ENCODE peak calls at places on chromosomes 7 and 10, in five cellular contexts. One of them, this sample, is unnamed.

GRCh38 chr7:130853503-130854279 is 119.7 kb upstream of the KLF14 start:
- DNase-seq in WERI-Rb-1: no peak
- DNase-seq in cardiac fibroblast: peak
- DNase-seq in endothelial cell: no peak
- DNase-seq in OCI-LY7: no peak
- DNase-seq in this sample: no peak

GRCh38 chr7:72467237-72467636 is 55.1 kb upstream of the CALN1 start:
- DNase-seq in cardiac fibroblast: no peak
- DNase-seq in WERI-Rb-1: no peak
- DNase-seq in OCI-LY7: no peak
- DNase-seq in endothelial cell: no peak
- DNase-seq in this sample: no peak

GRCh38 chr7:716212-716611 is 10.3 kb upstream of the DNAAF5 start:
- DNase-seq in endothelial cell: no peak
- DNase-seq in OCI-LY7: no peak
- DNase-seq in cardiac fibroblast: no peak
- DNase-seq in WERI-Rb-1: no peak
- DNase-seq in this sample: no peak

GRCh38 chr7:114832906-114833595 is 88.8 kb upstream of the MDFIC start:
- DNase-seq in WERI-Rb-1: no peak
- DNase-seq in endothelial cell: no peak
- DNase-seq in cardiac fibroblast: no peak
- DNase-seq in OCI-LY7: no peak
- DNase-seq in this sample: no peak

GRCh38 chr7:71801996-71802395 is 610.1 kb downstream of the CALN1 start:
- DNase-seq in OCI-LY7: no peak
- DNase-seq in WERI-Rb-1: no peak
- DNase-seq in cardiac fibroblast: no peak
- DNase-seq in endothelial cell: no peak
- DNase-seq in this sample: no peak

GRCh38 chr7:31488562-31489203 is 25.2 kb upstream of the ITPRID1 start:
- DNase-seq in WERI-Rb-1: peak
- DNase-seq in OCI-LY7: peak
- DNase-seq in endothelial cell: peak
- DNase-seq in cardiac fibroblast: peak
- DNase-seq in this sample: peak

GRCh38 chr10:71316081-71316785 is 2.8 kb upstream of the SLC29A3 start:
- DNase-seq in cardiac fibroblast: peak
- DNase-seq in endothelial cell: no peak
- DNase-seq in OCI-LY7: no peak
- DNase-seq in WERI-Rb-1: no peak
- DNase-seq in this sample: no peak

GRCh38 chr7:112452102-112452888 is 2.0 kb downstream of the IFRD1 start:
- DNase-seq in OCI-LY7: peak
- DNase-seq in endothelial cell: peak
- DNase-seq in WERI-Rb-1: no peak
- DNase-seq in cardiac fibroblast: peak
- DNase-seq in this sample: no peak

GRCh38 chr7:112987171-112987570 is 99.5 kb downstream of the GPR85 start:
- DNase-seq in OCI-LY7: no peak
- DNase-seq in endothelial cell: no peak
- DNase-seq in WERI-Rb-1: no peak
- DNase-seq in cardiac fibroblast: peak
- DNase-seq in this sample: no peak

GRCh38 chr7:41979834-41980307 is 257.1 kb downstream of the GLI3 start:
- DNase-seq in WERI-Rb-1: peak
- DNase-seq in endothelial cell: peak
- DNase-seq in OCI-LY7: peak
- DNase-seq in cardiac fibroblast: peak
- DNase-seq in this sample: peak

GRCh38 chr10:17200035-17200884 is 1.2 kb downstream of the TRDMT1 start:
- DNase-seq in cardiac fibroblast: peak
- DNase-seq in OCI-LY7: peak
- DNase-seq in endothelial cell: no peak
- DNase-seq in WERI-Rb-1: no peak
- DNase-seq in this sample: no peak

GRCh38 chr7:73303546-73303945 is 5.1 kb downstream of the NSUN5 start:
- DNase-seq in endothelial cell: no peak
- DNase-seq in WERI-Rb-1: no peak
- DNase-seq in cardiac fibroblast: no peak
- DNase-seq in OCI-LY7: no peak
- DNase-seq in this sample: no peak

GRCh38 chr10:32244421-32245207 is 102.3 kb downstream of the EPC1 start:
- DNase-seq in OCI-LY7: no peak
- DNase-seq in WERI-Rb-1: no peak
- DNase-seq in cardiac fibroblast: no peak
- DNase-seq in endothelial cell: no peak
- DNase-seq in this sample: no peak

GRCh38 chr7:68785036-68785435 is 813.2 kb upstream of the AUTS2 start:
- DNase-seq in WERI-Rb-1: no peak
- DNase-seq in OCI-LY7: no peak
- DNase-seq in endothelial cell: no peak
- DNase-seq in cardiac fibroblast: no peak
- DNase-seq in this sample: no peak

GRCh38 chr10:36126076-36126475 is 484.0 kb upstream of the FZD8 start:
- DNase-seq in OCI-LY7: no peak
- DNase-seq in endothelial cell: no peak
- DNase-seq in WERI-Rb-1: no peak
- DNase-seq in cardiac fibroblast: no peak
- DNase-seq in this sample: no peak

GRCh38 chr7:74725840-74726239 is 48.0 kb upstream of the NCF1 start:
- DNase-seq in endothelial cell: no peak
- DNase-seq in cardiac fibroblast: no peak
- DNase-seq in WERI-Rb-1: no peak
- DNase-seq in OCI-LY7: no peak
- DNase-seq in this sample: no peak

GRCh38 chr10:132509506-132510173 is 27.9 kb upstream of the INPP5A start:
- DNase-seq in OCI-LY7: no peak
- DNase-seq in endothelial cell: no peak
- DNase-seq in cardiac fibroblast: no peak
- DNase-seq in WERI-Rb-1: no peak
- DNase-seq in this sample: no peak

GRCh38 chr7:99614495-99614894 is 2.3 kb upstream of the ZSCAN25 start:
- DNase-seq in OCI-LY7: no peak
- DNase-seq in cardiac fibroblast: no peak
- DNase-seq in WERI-Rb-1: no peak
- DNase-seq in endothelial cell: no peak
- DNase-seq in this sample: no peak

GRCh38 chr7:9488555-9488954 is 1055.1 kb downstream of the NXPH1 start:
- DNase-seq in cardiac fibroblast: peak
- DNase-seq in endothelial cell: no peak
- DNase-seq in OCI-LY7: no peak
- DNase-seq in WERI-Rb-1: no peak
- DNase-seq in this sample: no peak

GRCh38 chr7:100897111-100897608 is 1.5 kb upstream of the ACHE start:
- DNase-seq in WERI-Rb-1: peak
- DNase-seq in endothelial cell: peak
- DNase-seq in cardiac fibroblast: no peak
- DNase-seq in OCI-LY7: peak
- DNase-seq in this sample: peak

GRCh38 chr10:26931223-26931622 is 70.5 kb upstream of the ABI1 start:
- DNase-seq in OCI-LY7: no peak
- DNase-seq in cardiac fibroblast: no peak
- DNase-seq in endothelial cell: peak
- DNase-seq in WERI-Rb-1: no peak
- DNase-seq in this sample: peak

GRCh38 chr7:56250135-56250534 is 133.9 kb upstream of the NUPR2 start:
- DNase-seq in OCI-LY7: no peak
- DNase-seq in cardiac fibroblast: no peak
- DNase-seq in WERI-Rb-1: no peak
- DNase-seq in endothelial cell: no peak
- DNase-seq in this sample: no peak

GRCh38 chr7:22142593-22142992 is 196.9 kb upstream of the CDCA7L start:
- DNase-seq in WERI-Rb-1: no peak
- DNase-seq in endothelial cell: no peak
- DNase-seq in cardiac fibroblast: no peak
- DNase-seq in OCI-LY7: no peak
- DNase-seq in this sample: no peak

GRCh38 chr10:1253476-1254353 is 197.5 kb downstream of the WDR37 start:
- DNase-seq in OCI-LY7: no peak
- DNase-seq in cardiac fibroblast: no peak
- DNase-seq in endothelial cell: no peak
- DNase-seq in WERI-Rb-1: no peak
- DNase-seq in this sample: no peak

GRCh38 chr7:52410032-52410431 is 625.4 kb upstream of the POM121L12 start:
- DNase-seq in OCI-LY7: no peak
- DNase-seq in cardiac fibroblast: no peak
- DNase-seq in endothelial cell: no peak
- DNase-seq in WERI-Rb-1: no peak
- DNase-seq in this sample: no peak

GRCh38 chr7:103524042-103524907 is 78.3 kb upstream of the SLC26A5 start:
- DNase-seq in cardiac fibroblast: peak
- DNase-seq in WERI-Rb-1: no peak
- DNase-seq in endothelial cell: no peak
- DNase-seq in OCI-LY7: peak
- DNase-seq in this sample: no peak

GRCh38 chr10:97844672-97845071 is 5.0 kb upstream of the GOLGA7B start:
- DNase-seq in endothelial cell: no peak
- DNase-seq in cardiac fibroblast: no peak
- DNase-seq in OCI-LY7: no peak
- DNase-seq in WERI-Rb-1: no peak
- DNase-seq in this sample: no peak

GRCh38 chr7:23332193-23332592 is 33.1 kb downstream of the MALSU1 start:
- DNase-seq in WERI-Rb-1: no peak
- DNase-seq in OCI-LY7: no peak
- DNase-seq in cardiac fibroblast: no peak
- DNase-seq in endothelial cell: no peak
- DNase-seq in this sample: no peak

GRCh38 chr7:43588477-43589132 is 5.7 kb downstream of the STK17A start:
- DNase-seq in endothelial cell: no peak
- DNase-seq in cardiac fibroblast: no peak
- DNase-seq in WERI-Rb-1: no peak
- DNase-seq in OCI-LY7: no peak
- DNase-seq in this sample: no peak

GRCh38 chr7:252981-253380 is 37.0 kb upstream of the FOXL3 start:
- DNase-seq in cardiac fibroblast: no peak
- DNase-seq in OCI-LY7: no peak
- DNase-seq in WERI-Rb-1: peak
- DNase-seq in endothelial cell: no peak
- DNase-seq in this sample: no peak

GRCh38 chr7:8684426-8684825 is 251.0 kb downstream of the NXPH1 start:
- DNase-seq in endothelial cell: no peak
- DNase-seq in WERI-Rb-1: no peak
- DNase-seq in cardiac fibroblast: no peak
- DNase-seq in OCI-LY7: no peak
- DNase-seq in this sample: no peak

GRCh38 chr10:102523250-102524029 is 19.7 kb downstream of the SUFU start:
- DNase-seq in cardiac fibroblast: peak
- DNase-seq in OCI-LY7: no peak
- DNase-seq in endothelial cell: no peak
- DNase-seq in WERI-Rb-1: no peak
- DNase-seq in this sample: no peak

GRCh38 chr10:5545778-5546710 is 21.3 kb downstream of the CALML3 start:
- DNase-seq in cardiac fibroblast: peak
- DNase-seq in endothelial cell: no peak
- DNase-seq in OCI-LY7: no peak
- DNase-seq in WERI-Rb-1: no peak
- DNase-seq in this sample: no peak

GRCh38 chr10:25493122-25493893 is 318.5 kb downstream of the GPR158 start:
- DNase-seq in OCI-LY7: no peak
- DNase-seq in WERI-Rb-1: no peak
- DNase-seq in endothelial cell: peak
- DNase-seq in cardiac fibroblast: peak
- DNase-seq in this sample: peak

GRCh38 chr7:66974986-66975590 is 20.3 kb downstream of the SBDS start:
- DNase-seq in WERI-Rb-1: no peak
- DNase-seq in OCI-LY7: no peak
- DNase-seq in cardiac fibroblast: no peak
- DNase-seq in endothelial cell: no peak
- DNase-seq in this sample: no peak

DNA sequence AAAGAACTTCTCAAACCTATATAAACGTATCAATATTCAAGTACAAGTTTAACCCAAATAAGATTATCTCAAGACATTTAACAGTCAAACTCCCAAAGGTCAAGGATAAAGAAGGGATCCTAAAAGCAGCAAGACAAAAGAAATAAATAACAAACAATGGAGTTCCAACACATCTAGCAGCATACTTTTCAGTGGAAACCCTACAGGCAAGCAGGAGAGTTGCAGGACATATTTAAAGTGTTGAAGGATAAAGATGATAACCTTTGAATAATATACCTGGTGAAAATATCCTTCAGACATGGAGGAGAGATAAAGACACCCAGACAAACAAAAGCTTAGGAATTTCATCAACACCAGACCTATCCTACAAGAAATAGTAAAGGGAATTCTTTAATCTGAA is 82.8 kb downstream of the TES start:
- DNase-seq in cardiac fibroblast: no peak
- DNase-seq in WERI-Rb-1: no peak
- DNase-seq in OCI-LY7: no peak
- DNase-seq in endothelial cell: no peak
- DNase-seq in this sample: no peak
- TF ChIP-seq CTCF in cardiac fibroblast: peak
- TF ChIP-seq CTCF in WERI-Rb-1: no peak
- TF ChIP-seq CTCF in OCI-LY7: no peak
- TF ChIP-seq CTCF in endothelial cell: peak
- TF ChIP-seq CTCF in this sample: peak

GRCh38 chr7:155545348-155545747 is 1.0 kb downstream of the CNPY1 start:
- DNase-seq in endothelial cell: no peak
- DNase-seq in cardiac fibroblast: no peak
- DNase-seq in OCI-LY7: no peak
- DNase-seq in WERI-Rb-1: no peak
- DNase-seq in this sample: no peak

GRCh38 chr7:155543926-155544325 is 2.4 kb downstream of the CNPY1 start:
- DNase-seq in endothelial cell: no peak
- DNase-seq in cardiac fibroblast: no peak
- DNase-seq in OCI-LY7: no peak
- DNase-seq in WERI-Rb-1: no peak
- DNase-seq in this sample: no peak

GRCh38 chr7:155543011-155543881 is 3.1 kb downstream of the CNPY1 start:
- DNase-seq in OCI-LY7: no peak
- DNase-seq in WERI-Rb-1: no peak
- DNase-seq in cardiac fibroblast: peak
- DNase-seq in endothelial cell: no peak
- DNase-seq in this sample: no peak

GRCh38 chr7:155542276-155542675 is 4.1 kb downstream of the CNPY1 start:
- DNase-seq in endothelial cell: no peak
- DNase-seq in WERI-Rb-1: no peak
- DNase-seq in OCI-LY7: no peak
- DNase-seq in cardiac fibroblast: no peak
- DNase-seq in this sample: no peak

GRCh38 chr7:155544485-155544884 is 1.9 kb downstream of the CNPY1 start:
- DNase-seq in cardiac fibroblast: no peak
- DNase-seq in endothelial cell: no peak
- DNase-seq in OCI-LY7: no peak
- DNase-seq in WERI-Rb-1: no peak
- DNase-seq in this sample: no peak
- TF ChIP-seq CTCF in cardiac fibroblast: no peak
- TF ChIP-seq CTCF in endothelial cell: no peak
- TF ChIP-seq CTCF in OCI-LY7: no peak
- TF ChIP-seq CTCF in WERI-Rb-1: no peak
- TF ChIP-seq CTCF in this sample: no peak

GRCh38 chr10:122054046-122055025 is 65.4 kb downstream of the TACC2 start:
- DNase-seq in cardiac fibroblast: peak
- DNase-seq in endothelial cell: peak
- DNase-seq in WERI-Rb-1: peak
- DNase-seq in OCI-LY7: no peak
- DNase-seq in this sample: peak
- TF ChIP-seq CTCF in cardiac fibroblast: peak
- TF ChIP-seq CTCF in endothelial cell: peak
- TF ChIP-seq CTCF in WERI-Rb-1: peak
- TF ChIP-seq CTCF in OCI-LY7: peak
- TF ChIP-seq CTCF in this sample: peak

GRCh38 chr10:47309403-47310089 is 9.5 kb downstream of the GDF10 start:
- DNase-seq in WERI-Rb-1: peak
- DNase-seq in cardiac fibroblast: peak
- DNase-seq in endothelial cell: peak
- DNase-seq in OCI-LY7: no peak
- DNase-seq in this sample: no peak
- TF ChIP-seq CTCF in WERI-Rb-1: peak
- TF ChIP-seq CTCF in cardiac fibroblast: peak
- TF ChIP-seq CTCF in endothelial cell: peak
- TF ChIP-seq CTCF in OCI-LY7: peak
- TF ChIP-seq CTCF in this sample: peak